ENCODE peak calls at places on chromosomes 2 and 18, in ten cellular contexts. W is left cardiac atrium, P is COLO829, Z is tibial artery, H is astrocyte of the spinal cord, N is GM19239, R is T-helper 2 cell, T is NCI-H1092 treated with DMSO at 0.1 percent for 48 hours, E is posterior cingulate gyrus, C is heart right ventricle. A is an unnamed sample.

GRCh38 chr2:178419123-178419522 is 31.9 kb downstream of the PRKRA start:
- DNase-seq in W (no peak), P (no peak), Z (no peak), H (peak), N (no peak), R (peak), T (no peak), E (no peak), C (no peak), A (no peak)

GRCh38 chr2:48126180-48126579 is 219.9 kb upstream of the FBXO11 start:
- DNase-seq in W (peak), P (no peak), Z (no peak), H (no peak), N (no peak), R (no peak), T (no peak), E (peak), C (no peak), A (no peak)

GRCh38 chr2:224453892-224454291 is 52.0 kb upstream of the FAM124B start:
- DNase-seq in W (no peak), P (no peak), Z (no peak), H (no peak), N (no peak), R (no peak), T (no peak), E (no peak), C (no peak), A (no peak)

GRCh38 chr2:229870903-229871650 is 50.7 kb downstream of the TRIP12 start:
- DNase-seq in W (no peak), P (no peak), Z (no peak), H (no peak), N (no peak), R (no peak), T (no peak), E (no peak), C (no peak), A (no peak)

GRCh38 chr2:444937-445884 is 157.3 kb upstream of the ALKAL2 start:
- DNase-seq in W (no peak), P (no peak), Z (no peak), H (no peak), N (no peak), R (no peak), T (no peak), E (no peak), C (no peak), A (no peak)

GRCh38 chr18:44564922-44565321 is 115.8 kb upstream of the SETBP1 start:
- DNase-seq in W (no peak), P (no peak), Z (no peak), H (peak), N (no peak), R (no peak), T (no peak), E (no peak), C (no peak), A (no peak)

GRCh38 chr2:18891598-18892345 is 302.4 kb upstream of the NT5C1B start:
- DNase-seq in W (no peak), P (no peak), Z (no peak), H (no peak), N (no peak), R (no peak), T (no peak), E (no peak), C (no peak), A (no peak)

GRCh38 chr2:200442471-200442870 is 67.4 kb downstream of the KCTD18 start:
- DNase-seq in W (no peak), P (peak), Z (no peak), H (peak), N (no peak), R (no peak), T (no peak), E (no peak), C (no peak), A (no peak)

GRCh38 chr18:48715651-48716354 is 177.0 kb downstream of the CTIF start:
- DNase-seq in W (peak), P (no peak), Z (peak), H (no peak), N (peak), R (no peak), T (no peak), E (no peak), C (no peak), A (no peak)

GRCh38 chr2:172836386-172837200 is 100.9 kb downstream of the RAPGEF4 start:
- DNase-seq in W (peak), P (peak), Z (no peak), H (peak), N (no peak), R (peak), T (no peak), E (no peak), C (peak), A (no peak)

GRCh38 chr2:98751748-98752147 is 20.8 kb upstream of the MGAT4A start:
- DNase-seq in W (no peak), P (no peak), Z (no peak), H (no peak), N (no peak), R (no peak), T (no peak), E (no peak), C (no peak), A (no peak)

GRCh38 chr2:36456227-36456788 is 100.7 kb downstream of the CRIM1 start:
- DNase-seq in W (peak), P (peak), Z (peak), H (peak), N (no peak), R (no peak), T (no peak), E (peak), C (peak), A (no peak)

GRCh38 chr2:76268928-76269327 is 558.2 kb upstream of the GCFC2 start:
- DNase-seq in W (no peak), P (peak), Z (no peak), H (no peak), N (no peak), R (no peak), T (no peak), E (no peak), C (peak), A (no peak)

GRCh38 chr2:7692657-7693161 is 775.5 kb downstream of the RNF144A start:
- DNase-seq in W (peak), P (no peak), Z (peak), H (peak), N (no peak), R (peak), T (no peak), E (no peak), C (no peak), A (peak)

A was measured in GOT3.